ENCODE peak calls at places on chromosomes 16 and 17, in eight cellular contexts. E is WERI-Rb-1, V is BE2C, L is IMR-90, U is T-helper 17 cell, S is GM23248, J is adrenal gland, C is neural progenitor cell. F is an unnamed sample.
A peak's percentile ranks its signal among the peaks of the same experiment; 100 is the strongest.

GRCh38 chr16:88099563-88099890 is 148.3 kb downstream of the BANP start:
- DNase-seq in S (no peak), V (no peak), J (no peak), L (no peak), E (no peak), U (no peak), C (no peak), F (no peak)

GRCh38 chr16:31409433-31409832 is 16.3 kb downstream of the ITGAD start:
- DNase-seq in S (peak; percentile 60), V (no peak), C (no peak), L (peak; percentile 66), E (no peak), J (no peak), U (no peak), F (no peak)

GRCh38 chr17:19533718-19534561 is at the start of gene SLC47A1:
- DNase-seq in E (peak; percentile 25), C (peak; percentile 67), S (peak; percentile 61), L (no peak), J (peak; percentile 64), V (peak; percentile 18), U (no peak), F (peak; percentile 26)

GRCh38 chr17:17071531-17072360 is 29.5 kb downstream of the MPRIP start:
- DNase-seq in S (no peak), E (no peak), U (no peak), L (no peak), C (no peak), J (no peak), V (no peak), F (no peak)

GRCh38 chr17:63035695-63036094 is 69.7 kb downstream of the TANC2 start:
- DNase-seq in V (no peak), J (no peak), C (no peak), U (no peak), E (no peak), L (no peak), S (peak; percentile 24), F (no peak)

GRCh38 chr16:51762081-51762995 is 611.3 kb upstream of the SALL1 start:
- DNase-seq in C (peak; percentile 93), U (no peak), E (peak; percentile 86), V (peak; percentile 86), L (peak; percentile 70), J (peak; percentile 80), S (peak; percentile 89), F (peak; percentile 92)

GRCh38 chr17:81150379-81151038 is 14.8 kb upstream of the PVALEF start:
- DNase-seq in E (no peak), S (peak; percentile 42), J (no peak), U (no peak), V (no peak), L (no peak), C (no peak), F (no peak)

GRCh38 chr16:64809876-64810629 is 311.8 kb downstream of the CDH11 start:
- DNase-seq in J (no peak), E (no peak), L (no peak), U (no peak), S (no peak), C (no peak), V (no peak), F (no peak)

DNA sequence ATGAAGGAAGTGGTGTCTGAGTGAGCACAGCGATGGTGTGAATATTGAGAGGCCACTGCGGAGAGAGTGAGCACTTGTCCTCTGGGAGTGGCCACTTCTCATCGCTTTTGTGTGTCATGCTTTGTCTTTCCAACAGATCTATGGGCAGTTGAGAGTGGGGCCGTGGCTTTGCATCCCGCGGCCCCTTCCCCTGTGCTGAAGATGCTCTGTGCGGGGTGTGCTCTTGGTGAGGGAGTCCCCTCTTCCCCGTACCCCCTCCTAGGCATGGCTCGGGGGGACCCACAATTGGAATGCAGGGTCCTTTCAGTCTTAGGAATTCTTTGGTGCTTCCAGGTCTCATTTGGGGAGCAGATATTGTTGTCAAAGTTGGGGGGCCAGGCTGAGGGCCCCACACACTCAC is 197.3 kb upstream of the WSCD1 start:
- DNase-seq in E (no peak), C (no peak), U (no peak), S (no peak), L (no peak), V (no peak), J (no peak), F (no peak)
- H3K9me3 ChIP-seq in E (no peaks in the 10 kb centered on the region), C (no peaks in the 10 kb centered on the region), U (no peaks in the 10 kb centered on the region), S (no peaks in the 10 kb centered on the region), L (no peaks in the 10 kb centered on the region), V (no peaks in the 10 kb centered on the region), J (no peaks in the 10 kb centered on the region), F (no peaks in the 10 kb centered on the region)

GRCh38 chr17:22694362-22695227 is 1002.3 kb downstream of the KCNJ18 start:
- DNase-seq in S (no peak), V (peak; percentile 21), L (no peak), C (no peak), J (no peak), E (peak; percentile 17), U (no peak), F (no peak)

GRCh38 chr17:22692066-22692800 is 999.9 kb downstream of the KCNJ18 start:
- DNase-seq in E (no peak), L (no peak), J (no peak), C (no peak), V (no peak), S (no peak), U (no peak), F (no peak)

GRCh38 chr17:22695228-22695619 is 1002.9 kb downstream of the KCNJ18 start:
- DNase-seq in S (no peak), U (no peak), J (no peak), E (no peak), V (no peak), L (no peak), C (no peak), F (no peak)

GRCh38 chr17:22692801-22693171 is 1000.5 kb downstream of the KCNJ18 start:
- DNase-seq in L (no peak), S (no peak), C (no peak), E (no peak), V (no peak), U (no peak), J (no peak), F (no peak)
- H3K9me3 ChIP-seq in L (peaks cover 20% of the 10 kb centered on the region), S (no peaks in the 10 kb centered on the region), C (peaks cover 37% of the 10 kb centered on the region), E (no peaks in the 10 kb centered on the region), V (no peaks in the 10 kb centered on the region), U (no peaks in the 10 kb centered on the region), J (no peaks in the 10 kb centered on the region), F (peaks cover 50% of the 10 kb centered on the region)

GRCh38 chr16:35399133-35399532 is 1939.7 kb downstream of the TP53TG3F start:
- DNase-seq in E (no peak), V (no peak), L (no peak), U (no peak), J (no peak), C (no peak), S (no peak), F (no peak)
- H3K9me3 ChIP-seq in E (no peaks in the 10 kb centered on the region), V (peaks cover 13% of the 10 kb centered on the region), L (peaks cover 14% of the 10 kb centered on the region), U (no peaks in the 10 kb centered on the region), J (no peaks in the 10 kb centered on the region), C (peaks cover 26% of the 10 kb centered on the region), S (no peaks in the 10 kb centered on the region), F (peaks cover 46% of the 10 kb centered on the region)

DNA sequence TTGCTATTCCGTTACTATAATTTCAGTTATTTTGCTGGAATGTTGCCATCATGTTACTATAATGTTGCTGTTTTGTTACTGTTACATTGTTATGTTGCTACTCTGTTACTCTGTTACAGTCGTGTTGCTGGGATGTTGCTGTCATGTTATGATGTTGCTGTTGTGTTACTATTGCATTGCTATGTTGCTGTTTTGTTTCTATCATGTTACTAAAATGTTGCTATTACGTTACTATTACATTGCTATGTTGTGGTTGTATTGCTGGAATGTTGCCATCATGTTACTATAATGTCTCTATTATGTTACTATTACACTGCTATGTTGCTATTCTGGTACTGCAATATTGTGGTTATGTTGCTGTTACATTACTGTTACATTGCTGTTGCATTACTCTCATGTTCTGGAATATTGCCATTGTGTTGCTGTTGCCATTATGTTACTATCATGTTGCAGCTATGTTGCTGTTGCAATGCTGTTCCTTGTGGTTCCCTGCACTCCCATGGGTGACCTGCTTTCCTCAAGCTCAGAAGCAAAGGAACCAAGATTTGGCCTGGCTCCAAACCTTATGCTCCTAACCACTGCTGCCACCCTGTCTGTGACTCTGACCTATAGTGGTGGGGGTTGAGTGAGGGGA is 64.4 kb downstream of the ABCC6 start:
- DNase-seq in C (no peak), L (peak; percentile 21), E (no peak), V (no peak), J (no peak), S (peak; percentile 30), U (no peak), F (no peak)
- H3K9me3 ChIP-seq in C (peaks cover 6% of the 10 kb centered on the region), L (peaks cover 17% of the 10 kb centered on the region), E (peaks cover 15% of the 10 kb centered on the region), V (peaks cover 6% of the 10 kb centered on the region), J (peaks cover 8% of the 10 kb centered on the region), S (no peaks in the 10 kb centered on the region), U (no peaks in the 10 kb centered on the region), F (peaks cover 10% of the 10 kb centered on the region)

GRCh38 chr17:22303096-22303495 is 610.8 kb downstream of the KCNJ18 start:
- DNase-seq in L (no peak), C (no peak), J (no peak), U (no peak), S (no peak), V (no peak), E (no peak), F (no peak)

GRCh38 chr17:22300177-22300576 is 607.9 kb downstream of the KCNJ18 start:
- DNase-seq in J (no peak), E (no peak), S (no peak), V (no peak), U (no peak), L (no peak), C (no peak), F (no peak)

GRCh38 chr17:22303865-22304264 is 611.5 kb downstream of the KCNJ18 start:
- DNase-seq in V (no peak), L (no peak), E (no peak), S (no peak), U (no peak), J (no peak), C (no peak), F (no peak)

GRCh38 chr17:22301353-22301745 is 609.0 kb downstream of the KCNJ18 start:
- DNase-seq in C (no peak), J (no peak), S (no peak), E (no peak), L (no peak), U (no peak), V (no peak), F (no peak)

DNA sequence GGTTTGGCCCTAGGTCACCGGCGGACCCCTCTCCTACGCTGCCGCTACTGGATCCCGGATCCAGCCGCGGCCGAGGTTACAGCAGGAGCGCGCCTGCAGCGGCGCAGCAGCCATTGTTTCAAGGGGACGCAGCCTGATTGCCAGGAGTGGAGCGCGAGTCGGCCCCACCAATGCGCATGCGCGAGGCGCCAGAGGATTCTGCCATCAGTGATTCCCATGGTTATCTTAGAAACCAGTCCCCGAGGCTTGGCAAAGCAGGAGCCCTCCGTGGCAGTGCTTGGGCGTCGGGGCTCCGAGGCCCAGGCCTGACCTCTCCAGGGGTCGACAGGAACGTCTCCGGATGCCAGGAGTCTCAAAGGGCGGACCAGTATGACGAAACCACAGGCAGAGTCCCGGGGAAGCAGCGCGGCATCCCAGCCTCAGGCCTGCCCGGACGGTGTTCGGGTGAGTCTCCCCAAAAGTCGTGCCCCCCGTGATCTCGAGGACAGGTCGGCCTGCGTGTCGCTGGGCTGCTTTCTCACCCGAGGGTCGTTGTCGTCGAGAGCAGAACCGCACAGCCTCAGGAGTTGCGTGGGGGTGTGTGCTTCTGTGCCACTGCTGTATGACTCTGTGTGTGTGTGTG is 608.5 kb downstream of the KCNJ18 start:
- DNase-seq in U (no peak), L (no peak), E (no peak), S (no peak), C (no peak), J (no peak), V (no peak), F (no peak)
- H3K9me3 ChIP-seq in U (no peaks in the 10 kb centered on the region), L (peaks cover 48% of the 10 kb centered on the region), E (no peaks in the 10 kb centered on the region), S (no peaks in the 10 kb centered on the region), C (peaks cover under 1% of the 10 kb centered on the region), J (no peaks in the 10 kb centered on the region), V (no peaks in the 10 kb centered on the region), F (peaks cover 12% of the 10 kb centered on the region)

F was measured in A673.